ENCODE peak calls at places on chromosomes 1 and 21, in eight cellular contexts. F is head of caudate nucleus; U is HEK293T; I is M059J; M is CD4-positive, alpha-beta memory T cell; D is ureter; N is left ventricle myocardium superior; X is neural crest cell. G is an unnamed sample.

GRCh38 chr21:14864211-14865021 is 200.4 kb downstream of the NRIP1 start:
- DNase-seq in X (peak; percentile 74), U (peak; percentile 61), D (peak; percentile 61), N (peak; percentile 78), I (peak; percentile 76), F (peak; percentile 88), M (peak; percentile 4), G (peak; percentile 58)

GRCh38 chr1:187415065-187415464 is 586.3 kb downstream of the PLA2G4A start:
- DNase-seq in F (no peak), D (no peak), N (no peak), U (no peak), I (peak; percentile 25), X (no peak), M (no peak), G (no peak)

GRCh38 chr1:40421694-40422384 is 28.4 kb upstream of the ZFP69B start:
- DNase-seq in D (no peak), X (no peak), U (no peak), N (no peak), I (peak; percentile 52), F (peak; percentile 73), M (no peak), G (no peak)

GRCh38 chr1:151918156-151918555 is 8.8 kb upstream of the THEM4 start:
- DNase-seq in X (no peak), I (no peak), M (no peak), F (no peak), N (no peak), U (no peak), D (no peak), G (no peak)

GRCh38 chr21:45739218-45740087 is 95.9 kb downstream of the PCBP3 start:
- DNase-seq in U (no peak), X (no peak), N (no peak), D (no peak), M (no peak), I (no peak), F (no peak), G (no peak)

GRCh38 chr1:40711465-40712404 is 20.2 kb downstream of the NFYC start:
- DNase-seq in M (no peak), N (no peak), F (no peak), D (peak; percentile 56), I (peak; percentile 92), X (no peak), U (no peak), G (no peak)

GRCh38 chr1:187631984-187632383 is 803.2 kb downstream of the PLA2G4A start:
- DNase-seq in M (no peak), N (no peak), X (no peak), U (no peak), F (no peak), D (no peak), I (no peak), G (no peak)

GRCh38 chr1:12531169-12531479 is 86.9 kb downstream of the DHRS3 start:
- DNase-seq in U (no peak), N (no peak), F (no peak), I (no peak), M (no peak), D (no peak), X (no peak), G (no peak)

GRCh38 chr1:4654764-4655673 is 610 bp downstream of the AJAP1 start:
- DNase-seq in X (peak; percentile 8), M (no peak), D (no peak), U (no peak), I (no peak), N (no peak), F (no peak), G (peak; percentile 60)

GRCh38 chr21:42397291-42398129 is 1.7 kb upstream of the TMPRSS3 start:
- DNase-seq in X (no peak), F (no peak), N (no peak), M (no peak), D (no peak), U (no peak), I (no peak), G (no peak)

GRCh38 chr1:47617381-47618221 is 179.8 kb downstream of the FOXD2 start:
- DNase-seq in X (no peak), F (no peak), D (no peak), U (no peak), N (no peak), M (no peak), I (no peak), G (no peak)

GRCh38 chr1:119431836-119432235 is 16.9 kb downstream of the HSD3B2 start:
- DNase-seq in U (no peak), M (no peak), N (no peak), X (no peak), F (no peak), D (no peak), I (no peak), G (no peak)

GRCh38 chr1:107659961-107660360 is 305.0 kb downstream of the VAV3 start:
- DNase-seq in F (no peak), N (no peak), X (no peak), M (no peak), D (no peak), U (no peak), I (no peak), G (no peak)

GRCh38 chr1:210796421-210796820 is 337.5 kb downstream of the KCNH1 start:
- DNase-seq in D (no peak), I (no peak), N (no peak), F (peak; percentile 38), U (no peak), M (no peak), X (no peak), G (no peak)

GRCh38 chr1:182617075-182617429 is 12.9 kb upstream of the RGS16 start:
- DNase-seq in D (no peak), M (no peak), U (no peak), I (no peak), F (no peak), X (no peak), N (no peak), G (no peak)

GRCh38 chr1:205230965-205231364 is 3.2 kb downstream of the TMCC2 start:
- DNase-seq in F (no peak), U (no peak), M (no peak), N (no peak), I (no peak), D (no peak), X (no peak), G (no peak)

GRCh38 chr1:169890761-169891538 is 2.7 kb downstream of the SCYL3 start:
- DNase-seq in M (peak; percentile 47), U (peak; percentile 18), N (no peak), X (no peak), D (peak; percentile 63), F (no peak), I (peak; percentile 31), G (no peak)

GRCh38 chr21:25409992-25410391 is 197.3 kb downstream of the MRPL39 start:
- DNase-seq in X (no peak), I (no peak), F (no peak), D (no peak), M (no peak), N (no peak), U (no peak), G (no peak)

GRCh38 chr1:106937104-106937503 is 119.4 kb upstream of the PRMT6 start:
- DNase-seq in D (no peak), I (peak; percentile 79), F (no peak), M (no peak), U (no peak), N (no peak), X (no peak), G (no peak)

GRCh38 chr1:14413809-14414208 is 184.7 kb upstream of the KAZN start:
- DNase-seq in D (no peak), X (no peak), N (no peak), F (peak; percentile 67), I (peak; percentile 70), U (no peak), M (no peak), G (no peak)

GRCh38 chr21:45374826-45375455 is 30.0 kb upstream of the COL18A1 start:
- DNase-seq in M (no peak), F (no peak), I (no peak), U (no peak), N (peak; percentile 10), D (no peak), X (no peak), G (no peak)

GRCh38 chr21:41459884-41460534 is 34.0 kb downstream of the MX1 start:
- DNase-seq in I (peak; percentile 68), U (no peak), F (no peak), X (no peak), M (no peak), D (no peak), N (no peak), G (no peak)

GRCh38 chr21:34582506-34583150 is 32.3 kb downstream of the RCAN1 start:
- DNase-seq in N (peak; percentile 65), F (no peak), U (peak; percentile 61), X (peak; percentile 9), D (no peak), I (peak; percentile 64), M (no peak), G (peak; percentile 8)

GRCh38 chr21:26093094-26093493 is 77.5 kb downstream of the APP start:
- DNase-seq in U (peak; percentile 56), I (peak; percentile 86), N (no peak), F (no peak), D (no peak), M (no peak), X (no peak), G (no peak)

GRCh38 chr1:109531826-109532364 is 7.8 kb upstream of the GPR61 start:
- DNase-seq in F (no peak), M (no peak), I (no peak), D (peak; percentile 44), U (no peak), N (no peak), X (no peak), G (no peak)

GRCh38 chr1:204583909-204584632 is 67.9 kb downstream of the MDM4 start:
- DNase-seq in I (peak; percentile 50), N (peak; percentile 88), U (no peak), D (no peak), M (no peak), X (no peak), F (peak; percentile 28), G (no peak)